ENCODE peak calls at places on chromosomes 7 and 10, in seven cellular contexts. H is esophagus muscularis mucosa, O is cardiac muscle cell, W is prostate gland, G is GM23338, V is neural progenitor cell, B is heart right ventricle. N is an unnamed sample.
A peak's percentile ranks its signal among the peaks of the same experiment; 100 is the strongest.

GRCh38 chr7:148368562-148368961 is 222.0 kb upstream of the C7orf33 start:
- DNase-seq in W (no peak), G (no peak), O (no peak), H (peak; percentile 29), V (no peak), B (no peak), N (no peak)

GRCh38 chr7:134589491-134589941 is 40.6 kb downstream of the AKR1B15 start:
- DNase-seq in G (no peak), W (peak; percentile 21), H (no peak), V (no peak), B (no peak), O (no peak), N (no peak)

GRCh38 chr7:144454256-144455039 is 51.0 kb upstream of the NOBOX start:
- DNase-seq in W (no peak), H (no peak), O (peak; percentile 10), V (no peak), B (no peak), G (peak; percentile 45), N (no peak)

GRCh38 chr10:4431114-4431862 is 394.7 kb upstream of the AKR1E2 start:
- DNase-seq in G (no peak), H (no peak), O (peak; percentile 22), B (no peak), W (no peak), V (no peak), N (no peak)

GRCh38 chr7:40604601-40605438 is 470.0 kb downstream of the SUGCT start:
- DNase-seq in G (peak; percentile 85), O (peak; percentile 81), V (peak; percentile 84), W (no peak), H (no peak), B (peak; percentile 21), N (no peak)

GRCh38 chr7:151452680-151453325 is 12.9 kb upstream of the CRYGN start:
- DNase-seq in O (no peak), W (no peak), H (no peak), V (no peak), G (no peak), B (no peak), N (no peak)

GRCh38 chr7:28081016-28081415 is 99.6 kb downstream of the JAZF1 start:
- DNase-seq in G (peak; percentile 29), V (no peak), B (no peak), O (peak; percentile 50), H (no peak), W (no peak), N (no peak)

GRCh38 chr7:132491546-132491945 is 84.7 kb downstream of the PLXNA4 start:
- DNase-seq in H (no peak), W (no peak), O (no peak), G (no peak), B (no peak), V (no peak), N (no peak)

GRCh38 chr7:33854178-33854577 is 51.2 kb upstream of the BMPER start:
- DNase-seq in B (no peak), W (no peak), V (no peak), O (peak; percentile 52), H (peak; percentile 66), G (no peak), N (no peak)

GRCh38 chr7:54839538-54840213 is 80.7 kb upstream of the SEC61G start:
- DNase-seq in O (peak; percentile 57), G (peak; percentile 77), B (peak; percentile 80), H (no peak), V (peak; percentile 71), W (no peak), N (no peak)

GRCh38 chr10:12503311-12503710 is 154.0 kb downstream of the CAMK1D start:
- DNase-seq in W (no peak), G (no peak), O (no peak), H (no peak), V (no peak), B (no peak), N (no peak)

DNA sequence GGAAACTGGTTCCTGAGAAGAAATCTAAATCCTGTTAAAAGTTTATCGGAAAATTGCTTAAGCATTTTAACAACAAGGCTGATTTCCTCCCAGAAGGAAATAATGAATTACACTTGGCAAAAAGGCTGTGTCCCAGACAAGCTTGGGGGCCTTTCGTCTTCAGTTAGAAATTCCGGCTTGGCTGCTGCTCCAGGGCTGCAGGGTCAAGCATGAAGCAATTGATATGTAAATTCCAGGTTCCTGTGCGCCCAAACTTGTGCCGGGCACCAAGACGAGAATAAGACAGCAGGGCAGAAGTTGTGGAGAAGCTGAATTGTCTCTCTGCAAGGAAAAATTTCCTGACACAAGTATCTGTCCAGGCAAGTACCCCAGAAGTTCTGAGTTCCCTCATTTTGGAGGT is 38.1 kb upstream of the LBX1 start:
- DNase-seq in V (no peak), H (no peak), W (no peak), B (no peak), O (no peak), G (peak; percentile 59), N (no peak)
- H3K27me3 ChIP-seq in V (peaks cover 81% of the 10 kb centered on the region), H (no peaks in the 10 kb centered on the region), W (no peaks in the 10 kb centered on the region), B (peaks cover 53% of the 10 kb centered on the region), O (no peaks in the 10 kb centered on the region), G (peaks cover 6% of the 10 kb centered on the region), N (no peaks in the 10 kb centered on the region)

GRCh38 chr10:60281792-60282353 is 107.8 kb downstream of the ANK3 start:
- DNase-seq in H (no peak), V (no peak), G (no peak), W (no peak), O (peak; percentile 30), B (no peak), N (no peak)

GRCh38 chr10:60280475-60280874 is 109.2 kb downstream of the ANK3 start:
- DNase-seq in V (peak; percentile 51), B (no peak), W (no peak), G (no peak), O (no peak), H (no peak), N (no peak)

GRCh38 chr10:60281331-60281730 is 108.3 kb downstream of the ANK3 start:
- DNase-seq in G (no peak), B (no peak), H (no peak), V (no peak), O (peak; percentile 60), W (no peak), N (no peak)

GRCh38 chr10:60283397-60283796 is 106.3 kb downstream of the ANK3 start:
- DNase-seq in W (no peak), V (no peak), B (no peak), G (no peak), H (no peak), O (no peak), N (no peak)

DNA sequence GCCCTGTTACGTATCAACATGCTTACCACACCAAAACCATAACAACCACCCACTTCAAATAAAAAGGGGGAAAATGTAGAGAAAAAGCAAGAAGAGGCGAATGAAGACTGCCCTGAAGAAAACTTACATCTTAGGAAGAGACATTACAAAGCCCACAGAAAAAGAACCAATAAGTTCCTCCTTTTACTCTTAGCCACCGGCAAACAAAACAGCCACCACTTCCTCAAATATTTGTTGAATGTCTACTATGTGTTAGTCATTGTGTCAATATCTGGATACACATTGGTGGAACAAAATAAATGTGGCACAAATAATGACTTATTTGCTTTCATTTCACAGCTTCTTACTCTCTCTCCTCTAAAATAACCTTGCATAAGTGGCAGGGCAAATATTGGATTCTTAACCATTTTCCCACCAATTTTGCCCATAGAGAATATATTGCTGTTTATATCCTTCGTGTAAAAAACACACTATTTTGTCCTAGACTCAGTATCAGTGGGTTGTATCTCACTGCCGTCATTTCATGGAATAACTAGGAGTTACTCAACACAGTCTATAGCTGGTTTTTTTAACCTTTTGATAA is 106.8 kb downstream of the ANK3 start:
- DNase-seq in W (peak; percentile 40), V (no peak), G (no peak), B (no peak), O (peak; percentile 38), H (no peak), N (no peak)
- H3K4me3 ChIP-seq in W (no peak overlapping the region), V (no peak overlapping the region), G (no peak overlapping the region), B (no peak overlapping the region), O (no peak overlapping the region), H (no peak overlapping the region), N (no peak overlapping the region)

GRCh38 chr10:131890276-131891195 is 10.3 kb upstream of the PPP2R2D start:
- DNase-seq in B (no peak), V (no peak), W (no peak), O (no peak), G (no peak), H (no peak), N (no peak)

GRCh38 chr10:131891196-131891928 is 9.4 kb upstream of the PPP2R2D start:
- DNase-seq in B (no peak), O (no peak), W (no peak), G (peak; percentile 62), V (peak; percentile 73), H (no peak), N (no peak)

GRCh38 chr10:131888186-131888604 is 12.6 kb upstream of the PPP2R2D start:
- DNase-seq in H (no peak), B (no peak), W (no peak), O (no peak), G (no peak), V (no peak), N (no peak)

GRCh38 chr10:131891929-131892816 is 8.6 kb upstream of the PPP2R2D start:
- DNase-seq in W (no peak), H (no peak), O (no peak), V (no peak), G (no peak), B (no peak), N (no peak)

GRCh38 chr10:131889755-131890154 is 11.1 kb upstream of the PPP2R2D start:
- DNase-seq in W (no peak), G (no peak), H (no peak), B (no peak), O (no peak), V (no peak), N (no peak)
- H3K27me3 ChIP-seq in W (peaks cover 2% of the 10 kb centered on the region), G (no peaks in the 10 kb centered on the region), H (no peaks in the 10 kb centered on the region), B (peaks cover 44% of the 10 kb centered on the region), O (no peaks in the 10 kb centered on the region), V (no peaks in the 10 kb centered on the region), N (no peaks in the 10 kb centered on the region)

GRCh38 chr10:97195654-97196212 is 10.0 kb upstream of the SLIT1 start:
- DNase-seq in B (no peak), O (no peak), G (no peak), V (no peak), H (no peak), W (no peak), N (no peak)

GRCh38 chr10:97200616-97201015 is 14.9 kb upstream of the SLIT1 start:
- DNase-seq in O (no peak), W (no peak), H (no peak), V (no peak), G (no peak), B (no peak), N (no peak)

GRCh38 chr10:97196213-97197029 is 10.7 kb upstream of the SLIT1 start:
- DNase-seq in H (no peak), O (peak; percentile 53), G (peak; percentile 98), B (peak; percentile 23), V (peak; percentile 95), W (peak; percentile 52), N (peak; percentile 73)

GRCh38 chr10:97192952-97193435 is 7.2 kb upstream of the SLIT1 start:
- DNase-seq in B (no peak), O (no peak), G (no peak), V (no peak), W (no peak), H (no peak), N (no peak)

DNA sequence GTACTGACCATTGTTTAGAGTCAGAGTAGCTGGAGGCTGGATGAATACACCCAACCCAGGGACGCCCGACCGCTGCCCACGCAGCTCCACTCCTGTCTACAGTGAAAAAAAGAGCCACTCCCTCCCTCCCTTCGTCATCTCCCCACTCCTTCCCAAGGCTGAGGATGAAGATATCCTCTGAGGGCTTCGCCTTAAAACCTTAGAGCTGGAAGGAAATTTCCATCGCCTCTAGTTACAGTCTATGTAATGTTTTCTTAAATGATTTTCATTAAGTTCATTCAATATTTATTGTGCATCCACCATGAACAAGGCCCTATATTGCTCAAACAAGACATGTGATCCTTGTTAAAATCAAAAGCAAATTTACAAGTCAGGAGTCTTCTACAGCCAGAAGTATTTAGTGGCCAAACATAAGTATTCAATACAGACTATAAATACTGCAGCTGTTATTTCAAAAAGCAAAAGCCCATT is 11.3 kb upstream of the SLIT1 start:
- DNase-seq in B (no peak), O (no peak), V (no peak), G (no peak), W (peak; percentile 34), H (no peak), N (no peak)
- H3K4me3 ChIP-seq in B (no peak overlapping the region), O (no peak overlapping the region), V (no peak overlapping the region), G (peak overlapping the region; percentile 91), W (no peak overlapping the region), H (no peak overlapping the region), N (no peak overlapping the region)

N was measured in naive thymus-derived CD4-positive, alpha-beta T cell.